ENCODE peak calls at places on chromosomes 11 and 22, in nine cellular contexts. R, E, A, C, Q, M, N, F and S are unnamed samples.

GRCh38 chr11:74288161-74288560 is 23.3 kb downstream of the P4HA3 start:
- DNase-seq in Q (no peak), E (peak; percentile 61), F (no peak), A (no peak), R (no peak), N (no peak), C (no peak), M (no peak), S (peak; percentile 24)

GRCh38 chr22:31857247-31857646 is 87.1 kb upstream of the YWHAH start:
- DNase-seq in M (no peak), F (peak; percentile 96), C (no peak), E (no peak), Q (peak; percentile 68), A (no peak), N (peak; percentile 93), R (no peak), S (no peak)

GRCh38 chr11:1002091-1002984 is 34.2 kb downstream of the MUC6 start:
- DNase-seq in A (no peak), R (no peak), Q (no peak), M (no peak), F (no peak), C (no peak), E (no peak), N (no peak), S (no peak)

GRCh38 chr11:28596816-28597215 is 488.6 kb downstream of the METTL15 start:
- DNase-seq in R (no peak), Q (no peak), C (no peak), A (no peak), F (no peak), N (no peak), M (no peak), E (no peak), S (no peak)

GRCh38 chr22:44889233-44889878 is 120.4 kb downstream of the PHF21B start:
- DNase-seq in A (no peak), C (no peak), N (no peak), R (no peak), E (no peak), M (no peak), F (peak; percentile 69), Q (no peak), S (no peak)

GRCh38 chr11:106369224-106369623 is 291.8 kb downstream of the AASDHPPT start:
- DNase-seq in C (no peak), R (no peak), F (no peak), A (no peak), N (no peak), E (no peak), M (no peak), Q (no peak), S (no peak)

GRCh38 chr11:4134844-4135243 is 40.2 kb downstream of the RRM1 start:
- DNase-seq in N (no peak), A (no peak), F (no peak), R (no peak), E (no peak), M (no peak), Q (no peak), C (no peak), S (no peak)

GRCh38 chr11:59607703-59608454 is 7.7 kb downstream of the OSBP start:
- DNase-seq in Q (no peak), C (no peak), E (no peak), A (no peak), F (no peak), R (no peak), M (no peak), N (no peak), S (no peak)

GRCh38 chr11:123543796-123544195 is 110.6 kb downstream of the SCN3B start:
- DNase-seq in R (no peak), F (no peak), E (peak; percentile 23), A (no peak), C (no peak), M (no peak), N (no peak), Q (no peak), S (peak; percentile 73)

GRCh38 chr11:102118937-102119336 is 8.7 kb downstream of the YAP1 start:
- DNase-seq in C (no peak), F (peak; percentile 54), Q (no peak), A (no peak), N (no peak), M (no peak), E (no peak), R (no peak), S (no peak)

GRCh38 chr11:120629407-120629806 is 117.9 kb downstream of the GRIK4 start:
- DNase-seq in Q (no peak), M (no peak), N (peak; percentile 74), C (no peak), A (no peak), R (no peak), E (no peak), F (no peak), S (no peak)

GRCh38 chr22:45784357-45785277 is 113.0 kb downstream of the ATXN10 start:
- DNase-seq in N (no peak), R (no peak), C (no peak), A (no peak), Q (peak; percentile 79), M (no peak), F (peak; percentile 25), E (no peak), S (no peak)

GRCh38 chr11:102014756-102015155 is 32.5 kb upstream of the CFAP300 start:
- DNase-seq in R (no peak), M (no peak), A (no peak), F (no peak), N (no peak), E (no peak), C (no peak), Q (no peak), S (no peak)

GRCh38 chr22:49514656-49515055 is 313.0 kb downstream of the BRD1 start:
- DNase-seq in C (no peak), E (no peak), Q (no peak), N (peak; percentile 19), A (no peak), M (no peak), F (no peak), R (no peak), S (no peak)

GRCh38 chr11:73983764-73984543 is 1.3 kb upstream of the UCP2 start:
- DNase-seq in N (no peak), C (no peak), E (no peak), A (peak; percentile 40), F (no peak), R (peak; percentile 26), Q (no peak), M (no peak), S (no peak)

DNA sequence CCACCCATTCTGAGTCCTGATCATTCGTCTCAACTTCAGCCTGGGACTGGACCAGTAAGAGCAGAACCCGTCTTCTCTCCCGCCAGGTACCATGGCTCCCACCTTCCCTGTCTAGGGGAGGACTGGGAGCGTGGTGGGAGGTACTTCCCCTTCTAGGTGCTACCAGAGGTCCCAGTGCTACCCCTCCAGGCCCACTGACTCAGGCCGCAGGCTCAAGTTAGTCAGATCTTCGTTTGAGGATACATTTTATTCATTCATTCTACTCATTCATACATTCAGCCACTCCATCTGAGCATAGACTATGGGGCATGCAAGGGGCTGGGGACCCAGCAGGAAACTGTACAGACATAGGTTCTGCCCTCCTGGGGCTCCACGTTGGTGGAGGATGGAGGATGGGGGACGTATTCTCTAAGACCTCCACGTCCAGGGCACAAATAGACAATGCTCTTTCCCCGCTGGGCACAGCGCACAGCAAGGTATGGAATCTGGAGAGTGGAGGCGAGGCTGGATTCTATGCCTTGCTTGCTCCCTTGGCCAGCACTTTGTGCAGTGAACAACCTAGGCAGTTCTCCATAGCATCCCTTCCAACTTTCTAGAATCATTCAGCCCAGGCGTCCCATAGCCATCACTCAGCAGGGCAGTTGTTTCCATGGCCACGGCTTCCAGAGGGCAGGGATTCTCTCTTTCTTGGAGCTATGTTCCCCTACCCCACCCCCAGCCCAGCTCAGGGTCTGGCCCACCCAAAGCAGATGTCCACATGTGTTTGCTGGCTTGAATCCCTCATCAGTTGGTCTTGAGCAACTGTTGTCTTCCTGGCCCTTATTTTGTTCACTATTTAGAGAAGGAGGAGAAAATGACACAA is 1.1 kb upstream of the RAB3IL1 start:
- DNase-seq in Q (no peak), N (no peak), C (no peak), M (no peak), F (no peak), E (peak; percentile 62), A (peak; percentile 78), R (peak; percentile 47), S (no peak)
- H3K4me1 ChIP-seq in Q (peaks cover 13% of the 10 kb centered on the region), N (peaks cover 3% of the 10 kb centered on the region), C (no peaks in the 10 kb centered on the region), M (peaks cover 4% of the 10 kb centered on the region), F (peaks cover 6% of the 10 kb centered on the region), E (peaks cover 7% of the 10 kb centered on the region), A (peaks cover 30% of the 10 kb centered on the region), R (no peaks in the 10 kb centered on the region), S (peaks cover 21% of the 10 kb centered on the region)

GRCh38 chr22:21698430-21699329 is 32.9 kb downstream of the PPIL2 start:
- DNase-seq in E (peak; percentile 50), A (no peak), N (peak; percentile 57), Q (no peak), C (no peak), F (peak; percentile 14), R (no peak), M (no peak), S (peak; percentile 25)
- H3K27ac ChIP-seq in E (peak overlapping the region; percentile 49), A (peak overlapping the region; percentile 59), N (no peak overlapping the region), Q (no peak overlapping the region), C (no peak overlapping the region), F (no peak overlapping the region), R (peak overlapping the region; percentile 92), M (no peak overlapping the region), S (no peak overlapping the region)

DNA sequence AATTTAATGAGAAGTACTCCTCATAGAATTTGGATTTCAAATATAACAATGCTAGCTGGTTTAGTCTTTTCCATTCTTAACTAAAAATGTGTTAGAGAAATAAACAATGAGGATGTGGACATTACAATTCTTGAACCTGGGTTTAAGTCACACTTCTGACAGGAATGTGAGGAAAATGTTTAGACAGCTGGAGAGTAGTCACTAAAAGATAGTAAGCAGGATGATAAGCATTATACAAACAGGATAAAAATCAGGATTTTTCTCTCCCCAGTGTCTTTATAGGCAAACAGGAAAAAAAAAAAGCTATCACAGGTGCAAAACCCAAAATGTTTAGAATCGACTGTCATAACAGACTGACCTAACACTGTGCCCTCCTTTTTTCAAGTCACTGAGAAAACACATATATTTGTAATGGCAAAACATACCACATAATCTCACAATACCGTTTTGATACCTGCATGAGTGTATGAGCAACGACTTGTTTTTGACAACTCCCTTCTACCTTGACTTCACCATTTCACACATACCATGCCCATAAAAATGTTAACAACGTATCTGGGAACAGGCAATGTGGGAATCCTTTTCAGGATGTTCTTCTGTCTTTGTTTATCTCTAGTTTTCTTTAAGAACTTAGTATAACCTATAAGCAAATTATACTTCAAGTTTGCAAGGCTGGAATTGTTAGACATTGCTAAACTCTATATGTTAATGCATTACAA is 242.0 kb downstream of the SBF2 start:
- DNase-seq in M (no peak), A (no peak), E (no peak), N (no peak), C (no peak), F (peak; percentile 16), R (no peak), Q (no peak), S (no peak)
- H3K4me1 ChIP-seq in M (no peaks in the 10 kb centered on the region), A (peaks cover 6% of the 10 kb centered on the region), E (no peaks in the 10 kb centered on the region), N (no peaks in the 10 kb centered on the region), C (no peaks in the 10 kb centered on the region), F (no peaks in the 10 kb centered on the region), R (no peaks in the 10 kb centered on the region), Q (peaks cover 8% of the 10 kb centered on the region), S (peaks cover 4% of the 10 kb centered on the region)

DNA sequence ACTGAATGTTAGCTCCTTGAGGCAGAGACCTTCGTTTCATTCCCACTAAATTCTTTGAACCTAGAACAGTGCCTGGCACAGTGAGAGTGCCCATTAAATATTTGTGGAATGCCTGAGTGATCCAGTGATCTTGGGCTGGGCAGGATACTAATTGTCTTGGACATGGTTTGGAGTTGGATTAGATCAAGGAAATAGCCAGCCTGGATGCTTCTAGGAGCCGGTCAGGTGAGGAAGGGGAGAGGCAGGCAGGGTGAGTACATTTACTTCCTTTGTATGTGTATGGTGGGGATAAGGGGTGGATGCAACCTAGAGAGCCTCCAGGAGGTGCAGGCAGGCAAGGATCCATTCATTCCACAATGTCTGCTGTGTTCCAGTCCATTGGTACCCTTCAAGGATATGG is 3.6 kb downstream of the SREBF2 start:
- DNase-seq in M (no peak), F (no peak), R (no peak), C (no peak), E (no peak), Q (no peak), N (no peak), A (no peak), S (no peak)
- H3K27ac ChIP-seq in M (no peak overlapping the region), F (no peak overlapping the region), R (no peak overlapping the region), C (no peak overlapping the region), E (no peak overlapping the region), Q (no peak overlapping the region), N (no peak overlapping the region), A (no peak overlapping the region), S (peak overlapping the region; percentile 58)